ENCODE peak calls at places on chromosome 3, in six cellular contexts. V is WERI-Rb-1, B is upper lobe of left lung, U is pancreas, F is heart right ventricle, Q is heart left ventricle. H is an unnamed sample. For H3K36me3, the result is how much of the 10 kb centered on the place peaks cover.

GRCh38 chr3:10954740-10955139 is 37.8 kb upstream of the SLC6A1 start:
- DNase-seq in B (no peak), U (no peak), Q (no peak), V (no peak), F (no peak), H (no peak)

GRCh38 chr3:129486057-129487035 is 42.1 kb upstream of the RHO start:
- DNase-seq in V (no peak), B (no peak), Q (peak), F (no peak), U (no peak), H (peak)

GRCh38 chr3:184765047-184765729 is 46.8 kb upstream of the VPS8 start:
- DNase-seq in B (no peak), F (no peak), V (no peak), Q (no peak), U (no peak), H (no peak)

GRCh38 chr3:77620009-77620408 is 580.1 kb downstream of the ROBO2 start:
- DNase-seq in U (no peak), B (no peak), V (no peak), Q (no peak), F (no peak), H (peak)

GRCh38 chr3:136350557-136350956 is 100.4 kb downstream of the PCCB start:
- DNase-seq in Q (no peak), U (no peak), B (no peak), F (no peak), V (no peak), H (peak)

GRCh38 chr3:192130534-192131132 is 596.7 kb downstream of the FGF12 start:
- DNase-seq in U (peak), B (peak), Q (peak), F (no peak), V (peak), H (no peak)

GRCh38 chr3:25572919-25573385 is 91.8 kb downstream of the TOP2B start:
- DNase-seq in V (no peak), Q (no peak), U (no peak), F (no peak), B (no peak), H (peak)

GRCh38 chr3:5301671-5302297 is 114.3 kb downstream of the EDEM1 start:
- DNase-seq in U (no peak), V (no peak), F (no peak), B (no peak), Q (peak), H (no peak)

GRCh38 chr3:33858131-33858530 is 59.7 kb downstream of the PDCD6IP start:
- DNase-seq in Q (no peak), U (no peak), B (no peak), V (no peak), F (no peak), H (no peak)

GRCh38 chr3:149393355-149394165 is 16.1 kb upstream of the TM4SF1 start:
- DNase-seq in U (no peak), B (peak), Q (peak), F (peak), V (peak), H (no peak)

GRCh38 chr3:53493997-53494791 is at the start of gene CACNA1D:
- DNase-seq in F (no peak), B (peak), U (peak), V (peak), Q (no peak), H (no peak)

GRCh38 chr3:151751161-151751560 is 17.4 kb downstream of the AADACL2 start:
- DNase-seq in B (no peak), U (no peak), Q (no peak), F (no peak), V (no peak), H (peak)

GRCh38 chr3:24363242-24363641 is 131.4 kb downstream of the THRB start:
- DNase-seq in F (no peak), V (no peak), Q (no peak), B (peak), U (no peak), H (no peak)

GRCh38 chr3:107962946-107963345 is 127.9 kb downstream of the CD47 start:
- DNase-seq in B (no peak), Q (no peak), U (no peak), F (no peak), V (peak), H (no peak)

GRCh38 chr3:161171639-161172552 is 49.2 kb upstream of the NMD3 start:
- DNase-seq in U (no peak), V (no peak), Q (no peak), F (no peak), B (no peak), H (no peak)
- TF ChIP-seq CTCF in U (no peak), V (peak), Q (no peak), F (no peak), B (no peak), H (peak)

GRCh38 chr3:160562952-160563351 is 2.4 kb downstream of the KPNA4 start:
- DNase-seq in V (no peak), B (no peak), U (no peak), F (no peak), Q (no peak), H (no peak)
- H3K36me3 ChIP-seq in V (under half), B (under half), U (under half), F (under half), Q (under half), H (under half)

GRCh38 chr3:173743512-173743911 is 346.0 kb downstream of the NLGN1 start:
- DNase-seq in U (no peak), Q (no peak), B (no peak), F (no peak), V (no peak), H (no peak)
- H3K4me3 ChIP-seq in U (no peak), Q (no peak), B (no peak), F (no peak), V (no peak), H (no peak)

DNA sequence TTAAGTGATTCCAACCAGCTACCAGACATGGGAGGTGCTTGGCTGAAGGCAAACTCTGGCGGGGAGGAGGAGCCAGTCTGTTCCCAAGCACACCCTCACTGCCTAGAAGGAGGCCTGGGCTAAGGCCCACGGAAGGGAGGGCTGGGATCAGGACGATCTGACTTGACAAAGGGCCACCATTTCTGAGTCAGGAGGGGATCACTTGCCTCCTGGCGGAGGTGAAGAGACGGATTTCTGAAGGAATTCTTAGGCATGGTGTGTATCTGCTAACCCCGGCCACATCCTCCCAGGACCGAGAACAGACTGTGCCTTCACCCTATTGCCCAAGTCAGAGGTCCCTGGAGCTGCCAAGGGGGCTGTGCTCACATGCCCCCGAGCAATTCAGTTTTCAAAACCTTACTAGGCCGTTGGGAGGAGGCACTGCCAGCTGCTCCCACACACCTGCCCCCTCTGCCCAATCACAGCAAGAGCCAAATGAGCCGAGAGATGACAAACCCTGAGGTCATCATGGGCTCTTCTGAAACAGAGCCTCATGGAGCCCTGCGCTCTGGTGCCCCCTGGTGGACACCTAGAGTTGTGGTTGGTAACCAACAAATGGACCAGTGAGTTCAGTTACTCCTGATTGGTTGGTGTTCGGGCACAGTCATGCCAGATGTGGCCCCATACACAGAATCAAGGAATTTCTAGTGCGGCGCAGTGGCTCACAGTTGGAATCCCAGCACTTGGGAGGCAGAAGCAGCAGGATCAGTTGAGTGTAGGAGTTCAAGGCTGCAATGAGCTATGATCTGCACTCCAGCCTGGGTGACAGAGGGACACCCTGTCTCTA is 6.5 kb upstream of the TNK2 start:
- DNase-seq in B (peak), V (peak), U (peak), Q (peak), F (peak), H (peak)
- TF ChIP-seq CTCF in B (peak), V (peak), U (peak), Q (peak), F (peak), H (peak)

GRCh38 chr3:144390786-144391185 is 419.2 kb downstream of the DIPK2A start:
- DNase-seq in V (no peak), F (no peak), B (no peak), U (no peak), Q (no peak), H (no peak)
- H3K36me3 ChIP-seq in V (under half), F (under half), B (under half), U (under half), Q (under half), H (under half)

H was measured in BJ.